ENCODE peak calls at places on chromosome 19, in seven cellular contexts. J is NCI-H1105, Z is fibroblast of the conjunctiva, M is lower lobe of right lung, F is Kasumi-1, D is naive B cell, T is cardiac muscle cell. H is an unnamed sample.

GRCh38 chr19:45450042-45450380 is 17.8 kb upstream of the FOSB start:
- DNase-seq in J (no peak), Z (no peak), M (no peak), F (no peak), D (no peak), T (no peak), H (no peak)

GRCh38 chr19:49690656-49691242 is at the start of gene CPT1C:
- DNase-seq in J (peak; percentile 96), Z (peak; percentile 50), M (peak; percentile 73), F (no peak), D (no peak), T (peak; percentile 83), H (peak; percentile 94)

GRCh38 chr19:50496189-50497029 is 14.6 kb downstream of the JOSD2 start:
- DNase-seq in J (no peak), Z (no peak), M (peak; percentile 36), F (no peak), D (no peak), T (peak; percentile 49), H (no peak)

GRCh38 chr19:38731654-38732301 is 12.5 kb downstream of the CAPN12 start:
- DNase-seq in J (no peak), Z (no peak), M (peak; percentile 71), F (no peak), D (no peak), T (no peak), H (no peak)

GRCh38 chr19:56423276-56423984 is 19.3 kb downstream of the ZNF583 start:
- DNase-seq in J (no peak), Z (no peak), M (no peak), F (no peak), D (no peak), T (no peak), H (no peak)

GRCh38 chr19:57570707-57571106 is 8.0 kb downstream of the ZNF416 start:
- DNase-seq in J (no peak), Z (no peak), M (no peak), F (no peak), D (no peak), T (no peak), H (no peak)

GRCh38 chr19:2391118-2391725 is 31.2 kb downstream of the TMPRSS9 start:
- DNase-seq in J (peak; percentile 60), Z (peak; percentile 53), M (no peak), F (peak; percentile 76), D (peak; percentile 53), T (peak; percentile 84), H (peak; percentile 30)

GRCh38 chr19:55336101-55336500 is 3.6 kb upstream of the KMT5C start:
- DNase-seq in J (no peak), Z (no peak), M (no peak), F (no peak), D (no peak), T (no peak), H (no peak)

GRCh38 chr19:10640361-10640760 is 13.8 kb upstream of the ILF3 start:
- DNase-seq in J (no peak), Z (no peak), M (no peak), F (no peak), D (no peak), T (no peak), H (no peak)

GRCh38 chr19:55838906-55839305 is 2.6 kb downstream of the NLRP4 start:
- DNase-seq in J (no peak), Z (no peak), M (no peak), F (no peak), D (no peak), T (no peak), H (no peak)

GRCh38 chr19:1528596-1529429 is 4.9 kb downstream of the PLK5 start:
- DNase-seq in J (no peak), Z (no peak), M (no peak), F (no peak), D (no peak), T (no peak), H (no peak)

GRCh38 chr19:11849264-11849615 is 714 bp downstream of the ZNF439 start:
- DNase-seq in J (no peak), Z (no peak), M (no peak), F (peak; percentile 64), D (peak; percentile 72), T (no peak), H (no peak)

GRCh38 chr19:51327066-51327985 is 14.6 kb downstream of the VSIG10L start:
- DNase-seq in J (no peak), Z (no peak), M (peak; percentile 73), F (peak; percentile 24), D (peak; percentile 12), T (peak; percentile 74), H (no peak)

H was measured in NCI-H1694.